ENCODE peak calls at places on chromosomes 5 and 9, in ten cellular contexts. One of them, this sample, is unnamed.

GRCh38 chr5:32833621-32834102 is 122.5 kb downstream of the NPR3 start:
- DNase-seq in psoas muscle: no peak
- DNase-seq in GM23338: no peak
- DNase-seq in AML-193: no peak
- DNase-seq in neural crest cell: no peak
- DNase-seq in fibroblast of the conjunctiva: no peak
- DNase-seq in Ammon's horn: no peak
- DNase-seq in choroid plexus epithelial cell: no peak
- DNase-seq in spleen: no peak
- DNase-seq in SK-N-SH: no peak
- DNase-seq in this sample: no peak

GRCh38 chr5:123659495-123659894 is 147.5 kb downstream of the CSNK1G3 start:
- DNase-seq in psoas muscle: no peak
- DNase-seq in GM23338: no peak
- DNase-seq in AML-193: no peak
- DNase-seq in neural crest cell: no peak
- DNase-seq in fibroblast of the conjunctiva: no peak
- DNase-seq in Ammon's horn: no peak
- DNase-seq in choroid plexus epithelial cell: peak; percentile 59
- DNase-seq in spleen: no peak
- DNase-seq in SK-N-SH: no peak
- DNase-seq in this sample: no peak

GRCh38 chr5:173770637-173771036 is 117.5 kb upstream of the CPEB4 start:
- DNase-seq in psoas muscle: no peak
- DNase-seq in GM23338: no peak
- DNase-seq in AML-193: no peak
- DNase-seq in neural crest cell: no peak
- DNase-seq in fibroblast of the conjunctiva: no peak
- DNase-seq in Ammon's horn: no peak
- DNase-seq in choroid plexus epithelial cell: no peak
- DNase-seq in spleen: no peak
- DNase-seq in SK-N-SH: no peak
- DNase-seq in this sample: no peak

GRCh38 chr5:60505796-60506195 is 194.2 kb downstream of the DEPDC1B start:
- DNase-seq in psoas muscle: no peak
- DNase-seq in GM23338: no peak
- DNase-seq in AML-193: no peak
- DNase-seq in neural crest cell: no peak
- DNase-seq in fibroblast of the conjunctiva: no peak
- DNase-seq in Ammon's horn: no peak
- DNase-seq in choroid plexus epithelial cell: no peak
- DNase-seq in spleen: no peak
- DNase-seq in SK-N-SH: no peak
- DNase-seq in this sample: no peak

GRCh38 chr9:69461084-69461483 is 136.1 kb downstream of the ENTREP1 start:
- DNase-seq in psoas muscle: no peak
- DNase-seq in GM23338: no peak
- DNase-seq in AML-193: no peak
- DNase-seq in neural crest cell: no peak
- DNase-seq in fibroblast of the conjunctiva: no peak
- DNase-seq in Ammon's horn: no peak
- DNase-seq in choroid plexus epithelial cell: no peak
- DNase-seq in spleen: no peak
- DNase-seq in SK-N-SH: no peak
- DNase-seq in this sample: no peak

GRCh38 chr5:73290242-73290641 is 117.2 kb downstream of the TMEM174 start:
- DNase-seq in psoas muscle: no peak
- DNase-seq in GM23338: no peak
- DNase-seq in AML-193: no peak
- DNase-seq in neural crest cell: no peak
- DNase-seq in fibroblast of the conjunctiva: no peak
- DNase-seq in Ammon's horn: no peak
- DNase-seq in choroid plexus epithelial cell: no peak
- DNase-seq in spleen: no peak
- DNase-seq in SK-N-SH: no peak
- DNase-seq in this sample: no peak

GRCh38 chr9:20479419-20480155 is 142.7 kb downstream of the MLLT3 start:
- DNase-seq in psoas muscle: no peak
- DNase-seq in GM23338: no peak
- DNase-seq in AML-193: peak; percentile 43
- DNase-seq in neural crest cell: no peak
- DNase-seq in fibroblast of the conjunctiva: no peak
- DNase-seq in Ammon's horn: no peak
- DNase-seq in choroid plexus epithelial cell: peak; percentile 66
- DNase-seq in spleen: no peak
- DNase-seq in SK-N-SH: no peak
- DNase-seq in this sample: no peak

GRCh38 chr5:159393854-159394274 is 63.6 kb upstream of the IL12B start:
- DNase-seq in psoas muscle: no peak
- DNase-seq in GM23338: no peak
- DNase-seq in AML-193: no peak
- DNase-seq in neural crest cell: no peak
- DNase-seq in fibroblast of the conjunctiva: no peak
- DNase-seq in Ammon's horn: no peak
- DNase-seq in choroid plexus epithelial cell: no peak
- DNase-seq in spleen: no peak
- DNase-seq in SK-N-SH: no peak
- DNase-seq in this sample: no peak

GRCh38 chr9:122291458-122291857 is 26.8 kb downstream of the MRRF start:
- DNase-seq in psoas muscle: no peak
- DNase-seq in GM23338: no peak
- DNase-seq in AML-193: no peak
- DNase-seq in neural crest cell: no peak
- DNase-seq in fibroblast of the conjunctiva: peak; percentile 20
- DNase-seq in Ammon's horn: no peak
- DNase-seq in choroid plexus epithelial cell: no peak
- DNase-seq in spleen: no peak
- DNase-seq in SK-N-SH: no peak
- DNase-seq in this sample: no peak

GRCh38 chr5:135204151-135204600 is 170.1 kb upstream of the PITX1 start:
- DNase-seq in psoas muscle: no peak
- DNase-seq in GM23338: peak; percentile 54
- DNase-seq in AML-193: no peak
- DNase-seq in neural crest cell: no peak
- DNase-seq in fibroblast of the conjunctiva: no peak
- DNase-seq in Ammon's horn: no peak
- DNase-seq in choroid plexus epithelial cell: no peak
- DNase-seq in spleen: no peak
- DNase-seq in SK-N-SH: peak; percentile 44
- DNase-seq in this sample: peak; percentile 10

GRCh38 chr9:84297162-84297821 is 43.3 kb downstream of the SLC28A3 start:
- DNase-seq in psoas muscle: no peak
- DNase-seq in GM23338: no peak
- DNase-seq in AML-193: no peak
- DNase-seq in neural crest cell: no peak
- DNase-seq in fibroblast of the conjunctiva: no peak
- DNase-seq in Ammon's horn: no peak
- DNase-seq in choroid plexus epithelial cell: peak; percentile 67
- DNase-seq in spleen: no peak
- DNase-seq in SK-N-SH: no peak
- DNase-seq in this sample: no peak

GRCh38 chr5:65127181-65127901 is 354.4 kb downstream of the ADAMTS6 start:
- DNase-seq in psoas muscle: no peak
- DNase-seq in GM23338: no peak
- DNase-seq in AML-193: no peak
- DNase-seq in neural crest cell: no peak
- DNase-seq in fibroblast of the conjunctiva: no peak
- DNase-seq in Ammon's horn: no peak
- DNase-seq in choroid plexus epithelial cell: peak; percentile 73
- DNase-seq in spleen: no peak
- DNase-seq in SK-N-SH: no peak
- DNase-seq in this sample: no peak